ENCODE peak calls at places on chromosomes 4 and X, in ten cellular contexts. One of them, this sample, is unnamed.

GRCh38 chr4:146916479-146917076 is 29.1 kb downstream of the TTC29 start:
- DNase-seq in colonic mucosa: no peak
- DNase-seq in psoas muscle: no peak
- DNase-seq in AG09319: peak
- DNase-seq in HFF-Myc: no peak
- DNase-seq in AG09309: peak
- DNase-seq in fibroblast of mammary gland: peak
- DNase-seq in spleen: no peak
- DNase-seq in SK-N-SH: peak
- DNase-seq in endothelial cell of umbilical vein: peak
- DNase-seq in this sample: no peak

GRCh38 chr4:91502365-91502764 is 801.4 kb upstream of the GRID2 start:
- DNase-seq in colonic mucosa: no peak
- DNase-seq in psoas muscle: no peak
- DNase-seq in AG09319: no peak
- DNase-seq in HFF-Myc: no peak
- DNase-seq in AG09309: no peak
- DNase-seq in fibroblast of mammary gland: no peak
- DNase-seq in spleen: no peak
- DNase-seq in SK-N-SH: no peak
- DNase-seq in endothelial cell of umbilical vein: peak
- DNase-seq in this sample: no peak

GRCh38 chrX:31832263-31832662 is 760.4 kb upstream of the FTHL17 start:
- DNase-seq in colonic mucosa: no peak
- DNase-seq in psoas muscle: no peak
- DNase-seq in AG09319: no peak
- DNase-seq in HFF-Myc: no peak
- DNase-seq in AG09309: no peak
- DNase-seq in fibroblast of mammary gland: no peak
- DNase-seq in spleen: no peak
- DNase-seq in SK-N-SH: peak
- DNase-seq in endothelial cell of umbilical vein: peak
- DNase-seq in this sample: no peak

GRCh38 chr4:168514249-168514852 is 17.5 kb downstream of the PALLD start:
- DNase-seq in colonic mucosa: no peak
- DNase-seq in psoas muscle: no peak
- DNase-seq in AG09319: no peak
- DNase-seq in HFF-Myc: peak
- DNase-seq in AG09309: no peak
- DNase-seq in fibroblast of mammary gland: peak
- DNase-seq in spleen: no peak
- DNase-seq in SK-N-SH: peak
- DNase-seq in endothelial cell of umbilical vein: peak
- DNase-seq in this sample: no peak

GRCh38 chrX:150219374-150220185 is 143.5 kb upstream of the MAMLD1 start:
- DNase-seq in colonic mucosa: no peak
- DNase-seq in psoas muscle: no peak
- DNase-seq in AG09319: no peak
- DNase-seq in HFF-Myc: no peak
- DNase-seq in AG09309: no peak
- DNase-seq in fibroblast of mammary gland: peak
- DNase-seq in spleen: peak
- DNase-seq in SK-N-SH: no peak
- DNase-seq in endothelial cell of umbilical vein: no peak
- DNase-seq in this sample: no peak

GRCh38 chr4:123484291-123484926 is 87.8 kb downstream of the SPRY1 start:
- DNase-seq in colonic mucosa: no peak
- DNase-seq in psoas muscle: no peak
- DNase-seq in AG09319: no peak
- DNase-seq in HFF-Myc: no peak
- DNase-seq in AG09309: no peak
- DNase-seq in fibroblast of mammary gland: no peak
- DNase-seq in spleen: no peak
- DNase-seq in SK-N-SH: no peak
- DNase-seq in endothelial cell of umbilical vein: no peak
- DNase-seq in this sample: no peak

GRCh38 chr4:2082627-2083026 is 23.5 kb downstream of the NAT8L start:
- DNase-seq in colonic mucosa: no peak
- DNase-seq in psoas muscle: no peak
- DNase-seq in AG09319: no peak
- DNase-seq in HFF-Myc: no peak
- DNase-seq in AG09309: no peak
- DNase-seq in fibroblast of mammary gland: no peak
- DNase-seq in spleen: peak
- DNase-seq in SK-N-SH: no peak
- DNase-seq in endothelial cell of umbilical vein: no peak
- DNase-seq in this sample: no peak

GRCh38 chrX:72576161-72576896 is 3.7 kb upstream of the HDAC8 start:
- DNase-seq in colonic mucosa: no peak
- DNase-seq in psoas muscle: no peak
- DNase-seq in AG09319: peak
- DNase-seq in HFF-Myc: no peak
- DNase-seq in AG09309: peak
- DNase-seq in fibroblast of mammary gland: peak
- DNase-seq in spleen: no peak
- DNase-seq in SK-N-SH: no peak
- DNase-seq in endothelial cell of umbilical vein: no peak
- DNase-seq in this sample: peak

GRCh38 chrX:132692066-132692465 is 203.2 kb upstream of the MBNL3 start:
- DNase-seq in colonic mucosa: no peak
- DNase-seq in psoas muscle: no peak
- DNase-seq in AG09319: no peak
- DNase-seq in HFF-Myc: no peak
- DNase-seq in AG09309: no peak
- DNase-seq in fibroblast of mammary gland: peak
- DNase-seq in spleen: no peak
- DNase-seq in SK-N-SH: no peak
- DNase-seq in endothelial cell of umbilical vein: no peak
- DNase-seq in this sample: no peak

GRCh38 chr4:76630748-76631147 is 195.7 kb downstream of the SHROOM3 start:
- DNase-seq in colonic mucosa: no peak
- DNase-seq in psoas muscle: no peak
- DNase-seq in AG09319: no peak
- DNase-seq in HFF-Myc: no peak
- DNase-seq in AG09309: no peak
- DNase-seq in fibroblast of mammary gland: no peak
- DNase-seq in spleen: no peak
- DNase-seq in SK-N-SH: no peak
- DNase-seq in endothelial cell of umbilical vein: no peak
- DNase-seq in this sample: no peak

GRCh38 chrX:138889152-138889551 is 177.6 kb upstream of the FGF13 start:
- DNase-seq in colonic mucosa: no peak
- DNase-seq in psoas muscle: no peak
- DNase-seq in AG09319: no peak
- DNase-seq in HFF-Myc: no peak
- DNase-seq in AG09309: no peak
- DNase-seq in fibroblast of mammary gland: no peak
- DNase-seq in spleen: no peak
- DNase-seq in SK-N-SH: no peak
- DNase-seq in endothelial cell of umbilical vein: no peak
- DNase-seq in this sample: no peak

GRCh38 chrX:33045882-33046281 is 165.5 kb downstream of the DMD start:
- DNase-seq in colonic mucosa: no peak
- DNase-seq in psoas muscle: no peak
- DNase-seq in AG09319: no peak
- DNase-seq in HFF-Myc: no peak
- DNase-seq in AG09309: no peak
- DNase-seq in fibroblast of mammary gland: no peak
- DNase-seq in spleen: no peak
- DNase-seq in SK-N-SH: no peak
- DNase-seq in endothelial cell of umbilical vein: no peak
- DNase-seq in this sample: no peak

GRCh38 chrX:155333701-155334100 is 713 bp downstream of the CLIC2 start:
- DNase-seq in colonic mucosa: no peak
- DNase-seq in psoas muscle: no peak
- DNase-seq in AG09319: no peak
- DNase-seq in HFF-Myc: no peak
- DNase-seq in AG09309: no peak
- DNase-seq in fibroblast of mammary gland: no peak
- DNase-seq in spleen: no peak
- DNase-seq in SK-N-SH: no peak
- DNase-seq in endothelial cell of umbilical vein: no peak
- DNase-seq in this sample: no peak

GRCh38 chr4:78613522-78614311 is 62.1 kb downstream of the ANXA3 start:
- DNase-seq in colonic mucosa: no peak
- DNase-seq in psoas muscle: no peak
- DNase-seq in AG09319: no peak
- DNase-seq in HFF-Myc: no peak
- DNase-seq in AG09309: no peak
- DNase-seq in fibroblast of mammary gland: no peak
- DNase-seq in spleen: no peak
- DNase-seq in SK-N-SH: no peak
- DNase-seq in endothelial cell of umbilical vein: no peak
- DNase-seq in this sample: no peak

GRCh38 chr4:136637071-136637777 is 895.1 kb downstream of the PCDH18 start:
- DNase-seq in colonic mucosa: no peak
- DNase-seq in psoas muscle: no peak
- DNase-seq in AG09319: no peak
- DNase-seq in HFF-Myc: no peak
- DNase-seq in AG09309: no peak
- DNase-seq in fibroblast of mammary gland: peak
- DNase-seq in spleen: no peak
- DNase-seq in SK-N-SH: peak
- DNase-seq in endothelial cell of umbilical vein: peak
- DNase-seq in this sample: no peak

GRCh38 chrX:1649623-1650022 is 34.8 kb downstream of the ASMT start:
- DNase-seq in colonic mucosa: no peak
- DNase-seq in psoas muscle: no peak
- DNase-seq in AG09319: no peak
- DNase-seq in HFF-Myc: no peak
- DNase-seq in AG09309: no peak
- DNase-seq in fibroblast of mammary gland: no peak
- DNase-seq in spleen: no peak
- DNase-seq in SK-N-SH: no peak
- DNase-seq in endothelial cell of umbilical vein: no peak
- DNase-seq in this sample: no peak

GRCh38 chr4:13399257-13399656 is 84.9 kb downstream of the RAB28 start:
- DNase-seq in colonic mucosa: no peak
- DNase-seq in psoas muscle: no peak
- DNase-seq in AG09319: no peak
- DNase-seq in HFF-Myc: no peak
- DNase-seq in AG09309: no peak
- DNase-seq in fibroblast of mammary gland: peak
- DNase-seq in spleen: no peak
- DNase-seq in SK-N-SH: no peak
- DNase-seq in endothelial cell of umbilical vein: no peak
- DNase-seq in this sample: no peak

GRCh38 chrX:35711281-35711680 is 86.9 kb upstream of the MAGEB16 start:
- DNase-seq in colonic mucosa: no peak
- DNase-seq in psoas muscle: no peak
- DNase-seq in AG09319: no peak
- DNase-seq in HFF-Myc: no peak
- DNase-seq in AG09309: no peak
- DNase-seq in fibroblast of mammary gland: no peak
- DNase-seq in spleen: no peak
- DNase-seq in SK-N-SH: no peak
- DNase-seq in endothelial cell of umbilical vein: no peak
- DNase-seq in this sample: no peak

GRCh38 chr4:173564461-173564860 is 34.4 kb upstream of the HAND2 start:
- DNase-seq in colonic mucosa: no peak
- DNase-seq in psoas muscle: no peak
- DNase-seq in AG09319: no peak
- DNase-seq in HFF-Myc: no peak
- DNase-seq in AG09309: no peak
- DNase-seq in fibroblast of mammary gland: no peak
- DNase-seq in spleen: no peak
- DNase-seq in SK-N-SH: no peak
- DNase-seq in endothelial cell of umbilical vein: no peak
- DNase-seq in this sample: no peak

GRCh38 chr4:184825394-184826314 is at the start of gene ACSL1:
- DNase-seq in colonic mucosa: peak
- DNase-seq in psoas muscle: peak
- DNase-seq in AG09319: no peak
- DNase-seq in HFF-Myc: no peak
- DNase-seq in AG09309: no peak
- DNase-seq in fibroblast of mammary gland: peak
- DNase-seq in spleen: peak
- DNase-seq in SK-N-SH: peak
- DNase-seq in endothelial cell of umbilical vein: peak
- DNase-seq in this sample: peak
- TF ChIP-seq CTCF in colonic mucosa: no peak
- TF ChIP-seq CTCF in psoas muscle: peak
- TF ChIP-seq CTCF in AG09319: no peak
- TF ChIP-seq CTCF in HFF-Myc: no peak
- TF ChIP-seq CTCF in AG09309: no peak
- TF ChIP-seq CTCF in fibroblast of mammary gland: no peak
- TF ChIP-seq CTCF in spleen: no peak
- TF ChIP-seq CTCF in SK-N-SH: no peak
- TF ChIP-seq CTCF in endothelial cell of umbilical vein: no peak
- TF ChIP-seq CTCF in this sample: no peak

GRCh38 chrX:37995428-37995827 is 10.9 kb upstream of the SYTL5 start:
- DNase-seq in colonic mucosa: no peak
- DNase-seq in psoas muscle: no peak
- DNase-seq in AG09319: no peak
- DNase-seq in HFF-Myc: no peak
- DNase-seq in AG09309: no peak
- DNase-seq in fibroblast of mammary gland: no peak
- DNase-seq in spleen: no peak
- DNase-seq in SK-N-SH: no peak
- DNase-seq in endothelial cell of umbilical vein: no peak
- DNase-seq in this sample: no peak
- TF ChIP-seq CTCF in colonic mucosa: no peak
- TF ChIP-seq CTCF in psoas muscle: no peak
- TF ChIP-seq CTCF in AG09319: no peak
- TF ChIP-seq CTCF in HFF-Myc: no peak
- TF ChIP-seq CTCF in AG09309: no peak
- TF ChIP-seq CTCF in fibroblast of mammary gland: no peak
- TF ChIP-seq CTCF in spleen: no peak
- TF ChIP-seq CTCF in SK-N-SH: peak
- TF ChIP-seq CTCF in endothelial cell of umbilical vein: no peak
- TF ChIP-seq CTCF in this sample: no peak

DNA sequence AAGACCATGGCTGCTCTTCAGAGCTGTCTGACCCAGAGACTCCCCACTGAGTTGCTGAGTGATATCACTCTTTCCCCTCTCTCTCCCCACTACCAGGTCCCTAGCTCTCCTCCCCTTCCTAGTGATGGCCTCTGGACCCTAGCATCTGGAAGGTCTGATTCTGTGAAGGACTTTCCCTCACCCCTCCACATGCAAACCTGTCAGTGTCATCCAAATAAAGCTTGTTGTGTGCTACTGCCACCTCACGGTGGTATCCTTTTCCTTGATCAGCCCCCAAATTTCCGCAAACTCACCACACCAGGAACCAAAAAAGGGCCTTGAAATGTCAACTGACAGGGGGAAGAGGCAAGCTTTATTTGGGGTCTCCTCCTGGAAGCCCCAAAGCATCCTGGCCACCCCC is 500.2 kb downstream of the IDS start:
- DNase-seq in colonic mucosa: no peak
- DNase-seq in psoas muscle: no peak
- DNase-seq in AG09319: no peak
- DNase-seq in HFF-Myc: no peak
- DNase-seq in AG09309: no peak
- DNase-seq in fibroblast of mammary gland: no peak
- DNase-seq in spleen: no peak
- DNase-seq in SK-N-SH: no peak
- DNase-seq in endothelial cell of umbilical vein: no peak
- DNase-seq in this sample: no peak
- TF ChIP-seq CTCF in colonic mucosa: no peak
- TF ChIP-seq CTCF in psoas muscle: no peak
- TF ChIP-seq CTCF in AG09319: no peak
- TF ChIP-seq CTCF in HFF-Myc: no peak
- TF ChIP-seq CTCF in AG09309: no peak
- TF ChIP-seq CTCF in fibroblast of mammary gland: no peak
- TF ChIP-seq CTCF in spleen: no peak
- TF ChIP-seq CTCF in SK-N-SH: no peak
- TF ChIP-seq CTCF in endothelial cell of umbilical vein: no peak
- TF ChIP-seq CTCF in this sample: no peak

GRCh38 chr4:16278178-16278577 is 51.9 kb upstream of the TAPT1 start:
- DNase-seq in colonic mucosa: no peak
- DNase-seq in psoas muscle: no peak
- DNase-seq in AG09319: no peak
- DNase-seq in HFF-Myc: no peak
- DNase-seq in AG09309: no peak
- DNase-seq in fibroblast of mammary gland: no peak
- DNase-seq in spleen: no peak
- DNase-seq in SK-N-SH: no peak
- DNase-seq in endothelial cell of umbilical vein: no peak
- DNase-seq in this sample: no peak
- TF ChIP-seq CTCF in colonic mucosa: no peak
- TF ChIP-seq CTCF in psoas muscle: no peak
- TF ChIP-seq CTCF in AG09319: peak
- TF ChIP-seq CTCF in HFF-Myc: peak
- TF ChIP-seq CTCF in AG09309: peak
- TF ChIP-seq CTCF in fibroblast of mammary gland: peak
- TF ChIP-seq CTCF in spleen: no peak
- TF ChIP-seq CTCF in SK-N-SH: peak
- TF ChIP-seq CTCF in endothelial cell of umbilical vein: peak
- TF ChIP-seq CTCF in this sample: peak